ENCODE peak calls at places on chromosomes 11 and 22, in seven cellular contexts. Z is fibroblast of lung, U is pancreas, E is ovary, K is hepatocyte, T is transverse colon, Q is heart right ventricle. O is an unnamed sample.

GRCh38 chr22:35970601-35971417 is 57.8 kb downstream of the RBFOX2 start:
- DNase-seq in Z (peak; percentile 20), U (no peak), E (no peak), K (no peak), T (no peak), Q (no peak), O (no peak)

GRCh38 chr11:2812371-2812991 is 73.1 kb downstream of the CDKN1C start:
- DNase-seq in Z (no peak), U (peak; percentile 24), E (peak; percentile 79), K (peak; percentile 58), T (no peak), Q (peak; percentile 72), O (no peak)

GRCh38 chr22:40720538-40721256 is 41.4 kb downstream of the MCHR1 start:
- DNase-seq in Z (peak; percentile 54), U (no peak), E (no peak), K (no peak), T (no peak), Q (no peak), O (no peak)

GRCh38 chr11:75313457-75314272 is 37.8 kb downstream of the ARRB1 start:
- DNase-seq in Z (peak; percentile 55), U (no peak), E (peak; percentile 82), K (peak; percentile 77), T (no peak), Q (peak; percentile 60), O (no peak)

GRCh38 chr11:1126935-1127663 is 30.7 kb upstream of the MUC5AC start:
- DNase-seq in Z (no peak), U (no peak), E (peak; percentile 13), K (no peak), T (no peak), Q (no peak), O (peak; percentile 52)

GRCh38 chr11:41121600-41121999 is 337.9 kb downstream of the LRRC4C start:
- DNase-seq in Z (no peak), U (no peak), E (no peak), K (no peak), T (no peak), Q (no peak), O (no peak)

GRCh38 chr11:48003926-48004325 is 23.6 kb downstream of the PTPRJ start:
- DNase-seq in Z (no peak), U (no peak), E (no peak), K (no peak), T (no peak), Q (no peak), O (no peak)

GRCh38 chr11:64007160-64007628 is 21.0 kb downstream of the OTUB1 start:
- DNase-seq in Z (peak; percentile 34), U (no peak), E (no peak), K (peak; percentile 52), T (no peak), Q (no peak), O (no peak)

GRCh38 chr11:1507381-1508140 is 21.0 kb upstream of the MOB2 start:
- DNase-seq in Z (no peak), U (no peak), E (no peak), K (no peak), T (no peak), Q (peak; percentile 62), O (no peak)

GRCh38 chr22:32531955-32532818 is 57.6 kb downstream of the FBXO7 start:
- DNase-seq in Z (peak; percentile 95), U (peak; percentile 56), E (no peak), K (peak; percentile 56), T (peak; percentile 51), Q (peak; percentile 92), O (no peak)

GRCh38 chr11:63556404-63556803 is 6.8 kb downstream of the PLAAT2 start:
- DNase-seq in Z (no peak), U (no peak), E (no peak), K (no peak), T (no peak), Q (no peak), O (no peak)

GRCh38 chr11:134181707-134182106 is 42.1 kb downstream of the NCAPD3 start:
- DNase-seq in Z (peak; percentile 56), U (no peak), E (no peak), K (no peak), T (no peak), Q (no peak), O (no peak)

GRCh38 chr11:12581923-12582322 is 92.3 kb upstream of the TEAD1 start:
- DNase-seq in Z (peak; percentile 95), U (no peak), E (no peak), K (peak; percentile 37), T (no peak), Q (no peak), O (no peak)

GRCh38 chr11:126697937-126698336 is 302.6 kb downstream of the KIRREL3 start:
- DNase-seq in Z (no peak), U (no peak), E (no peak), K (no peak), T (no peak), Q (no peak), O (no peak)
- H3K4me1 ChIP-seq in Z (no peaks in the 10 kb centered on the region), U (no peaks in the 10 kb centered on the region), E (no peaks in the 10 kb centered on the region), K (no peaks in the 10 kb centered on the region), T (no peaks in the 10 kb centered on the region), Q (no peaks in the 10 kb centered on the region), O (no peaks in the 10 kb centered on the region)

DNA sequence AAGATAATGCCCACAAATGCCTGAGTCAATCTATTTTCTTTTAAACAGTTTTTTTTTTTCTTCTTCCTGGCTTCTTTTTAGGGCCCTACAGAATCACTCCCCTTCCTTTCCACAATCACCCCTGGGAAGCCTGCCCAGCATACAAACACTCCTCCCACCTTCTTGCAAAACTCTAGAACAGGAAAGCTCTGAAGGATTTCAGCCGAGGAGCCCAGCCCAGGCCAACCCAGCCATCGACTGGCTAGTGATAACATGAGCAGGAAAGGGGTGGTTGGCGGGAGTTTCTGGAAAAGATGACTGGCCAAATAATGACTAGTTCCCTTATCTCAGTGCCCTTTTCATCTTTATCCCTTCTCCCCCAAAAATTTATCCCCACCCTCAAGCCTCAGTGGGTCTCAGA is 68.2 kb downstream of the USP35 start:
- DNase-seq in Z (peak; percentile 93), U (peak; percentile 72), E (peak; percentile 84), K (peak; percentile 45), T (peak; percentile 76), Q (peak; percentile 75), O (no peak)
- H3K27ac ChIP-seq in Z (no peak overlapping the region), U (peak overlapping the region; percentile 56), E (peak overlapping the region; percentile 33), K (peak overlapping the region; percentile 56), T (peak overlapping the region; percentile 58), Q (peak overlapping the region; percentile 56), O (no peak overlapping the region)

GRCh38 chr11:36478700-36479329 is 31.3 kb downstream of the TRAF6 start:
- DNase-seq in Z (peak; percentile 43), U (no peak), E (no peak), K (peak; percentile 71), T (peak; percentile 30), Q (no peak), O (no peak)
- TF ChIP-seq CTCF in Z (peak; percentile 66), U (no peak), E (peak; percentile 49), K (peak; percentile 81), T (peak; percentile 38), Q (peak; percentile 84), O (peak; percentile 77)

GRCh38 chr22:37749831-37750595 is 53.2 kb downstream of the TRIOBP start:
- DNase-seq in Z (peak; percentile 75), U (no peak), E (no peak), K (no peak), T (no peak), Q (no peak), O (peak; percentile 88)
- H3K4me1 ChIP-seq in Z (peaks cover 52% of the 10 kb centered on the region), U (peaks cover 40% of the 10 kb centered on the region), E (peaks cover 50% of the 10 kb centered on the region), K (peaks cover 63% of the 10 kb centered on the region), T (peaks cover 60% of the 10 kb centered on the region), Q (peaks cover 80% of the 10 kb centered on the region), O (peaks cover 61% of the 10 kb centered on the region)

DNA sequence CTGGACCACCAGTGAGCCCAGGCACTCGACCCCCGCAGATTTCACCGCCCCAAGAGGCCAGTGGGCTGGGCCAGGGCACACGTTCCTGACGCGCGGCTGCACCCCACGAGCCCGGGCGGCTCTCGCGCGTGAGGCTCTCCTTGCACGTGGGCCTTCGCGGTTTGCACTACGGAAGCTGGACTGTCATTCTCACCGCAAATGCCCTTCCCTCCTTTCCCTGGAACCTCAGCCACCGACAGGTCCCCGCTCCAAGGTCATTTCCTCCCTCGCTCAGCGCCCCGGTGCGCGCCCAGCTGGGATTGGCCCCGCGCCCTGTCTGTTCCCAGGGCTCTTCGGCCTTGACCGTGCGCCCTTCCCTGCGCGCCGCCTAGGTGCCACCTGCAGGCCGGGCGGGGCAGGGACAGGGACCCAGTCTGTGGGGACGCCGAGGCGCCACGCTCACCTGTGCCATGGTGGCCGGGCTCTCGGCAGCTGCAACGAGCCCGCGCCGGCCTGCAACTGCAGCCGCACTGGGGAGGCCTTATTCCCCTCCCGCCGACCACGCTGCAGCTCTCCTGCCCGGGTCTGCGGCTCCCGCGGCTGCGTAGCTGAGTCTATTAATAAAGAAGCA is 2.1 kb upstream of the CPT1A start:
- DNase-seq in Z (peak; percentile 48), U (peak; percentile 95), E (peak; percentile 79), K (peak; percentile 84), T (peak; percentile 95), Q (peak; percentile 87), O (peak; percentile 72)
- H3K27ac ChIP-seq in Z (no peak overlapping the region), U (peak overlapping the region; percentile 59), E (peak overlapping the region; percentile 30), K (peak overlapping the region; percentile 2), T (peak overlapping the region; percentile 99), Q (peak overlapping the region; percentile 72), O (no peak overlapping the region)

GRCh38 chr11:72493426-72494108 is 59.2 kb upstream of the CLPB start:
- DNase-seq in Z (peak; percentile 45), U (no peak), E (no peak), K (peak; percentile 10), T (no peak), Q (no peak), O (no peak)
- TF ChIP-seq CTCF in Z (no peak), U (no peak), E (no peak), K (no peak), T (no peak), Q (no peak), O (no peak)

GRCh38 chr11:123060265-123061000 is 1.5 kb downstream of the HSPA8 start:
- DNase-seq in Z (no peak), U (no peak), E (no peak), K (no peak), T (peak; percentile 20), Q (no peak), O (no peak)
- H3K4me1 ChIP-seq in Z (peaks cover 21% of the 10 kb centered on the region), U (peaks cover 35% of the 10 kb centered on the region), E (peaks cover 8% of the 10 kb centered on the region), K (peaks cover 26% of the 10 kb centered on the region), T (peaks cover 38% of the 10 kb centered on the region), Q (peaks cover 61% of the 10 kb centered on the region), O (peaks cover 18% of the 10 kb centered on the region)

GRCh38 chr11:128508785-128509518 is 78.4 kb downstream of the ETS1 start:
- DNase-seq in Z (peak; percentile 60), U (no peak), E (no peak), K (no peak), T (no peak), Q (no peak), O (no peak)
- H3K27ac ChIP-seq in Z (peak overlapping the region; percentile 92), U (no peak overlapping the region), E (no peak overlapping the region), K (peak overlapping the region; percentile 88), T (peak overlapping the region; percentile 92), Q (no peak overlapping the region), O (peak overlapping the region; percentile 93)

O was measured in RWPE2.